ENCODE peak calls at places on chromosome 2, in five cellular contexts. H is PC-3, V is IMR-90, E is ovary, U is body of pancreas. S is an unnamed sample.

GRCh38 chr2:1091895-1092585 is 141.4 kb downstream of the SNTG2 start:
- DNase-seq in U (no peak), H (peak; percentile 14), V (peak; percentile 25), E (no peak), S (no peak)

GRCh38 chr2:27885656-27886055 is 4.5 kb downstream of the RBKS start:
- DNase-seq in E (no peak), U (no peak), H (no peak), V (no peak), S (no peak)

GRCh38 chr2:53724511-53724910 is 43.1 kb upstream of the CHAC2 start:
- DNase-seq in H (no peak), E (no peak), V (peak; percentile 41), U (no peak), S (no peak)

GRCh38 chr2:156206355-156206754 is 126.2 kb downstream of the NR4A2 start:
- DNase-seq in U (no peak), H (no peak), V (no peak), E (no peak), S (no peak)

GRCh38 chr2:207352978-207353377 is 176.8 kb upstream of the CREB1 start:
- DNase-seq in H (no peak), V (peak; percentile 20), E (no peak), U (no peak), S (no peak)

GRCh38 chr2:158586491-158586890 is 129.7 kb downstream of the PKP4 start:
- DNase-seq in V (peak; percentile 95), H (peak; percentile 83), E (no peak), U (no peak), S (no peak)

GRCh38 chr2:27591745-27592144 is 8.9 kb downstream of the ZNF512 start:
- DNase-seq in V (peak; percentile 43), H (no peak), E (no peak), U (no peak), S (no peak)

GRCh38 chr2:174951746-174952145 is 53.4 kb downstream of the CHN1 start:
- DNase-seq in U (no peak), V (peak; percentile 87), H (peak; percentile 62), E (no peak), S (no peak)

GRCh38 chr2:71927757-71928715 is 219.6 kb downstream of the CYP26B1 start:
- DNase-seq in E (no peak), H (peak; percentile 35), V (no peak), U (no peak), S (peak; percentile 16)

GRCh38 chr2:64284751-64285150 is 140.5 kb upstream of the PELI1 start:
- DNase-seq in U (no peak), V (no peak), E (no peak), H (no peak), S (no peak)

GRCh38 chr2:196168181-196168580 is 3.2 kb downstream of the STK17B start:
- DNase-seq in U (no peak), V (peak; percentile 68), E (no peak), H (peak; percentile 82), S (no peak)

GRCh38 chr2:20198001-20198400 is 26.9 kb downstream of the SDC1 start:
- DNase-seq in H (no peak), E (no peak), U (peak; percentile 70), V (no peak), S (peak; percentile 91)

GRCh38 chr2:82796132-82796531 is 1662.9 kb downstream of the SUCLG1 start:
- DNase-seq in E (no peak), H (peak; percentile 68), V (no peak), U (no peak), S (no peak)

GRCh38 chr2:199946196-199946595 is 9.1 kb downstream of the TYW5 start:
- DNase-seq in H (no peak), U (no peak), E (no peak), V (no peak), S (no peak)

GRCh38 chr2:60565472-60565871 is 12.0 kb upstream of the BCL11A start:
- DNase-seq in U (peak; percentile 27), E (peak; percentile 12), V (peak; percentile 28), H (peak; percentile 65), S (no peak)

GRCh38 chr2:189083088-189083487 is 96.5 kb downstream of the COL5A2 start:
- DNase-seq in H (no peak), E (no peak), U (no peak), V (no peak), S (no peak)

GRCh38 chr2:7706791-7707190 is 789.6 kb downstream of the RNF144A start:
- DNase-seq in E (no peak), H (peak; percentile 43), V (no peak), U (no peak), S (no peak)

GRCh38 chr2:47354013-47354816 is 48.7 kb upstream of the MSH2 start:
- DNase-seq in E (no peak), U (no peak), V (peak; percentile 37), H (peak; percentile 85), S (no peak)

GRCh38 chr2:66446178-66446860 is 11.4 kb downstream of the MEIS1 start:
- DNase-seq in U (peak; percentile 73), E (peak; percentile 46), V (no peak), H (no peak), S (no peak)

GRCh38 chr2:9050122-9050809 is 46.8 kb upstream of the MBOAT2 start:
- DNase-seq in U (no peak), V (no peak), E (no peak), H (no peak), S (no peak)

GRCh38 chr2:30355306-30355705 is 91.7 kb upstream of the LCLAT1 start:
- DNase-seq in U (no peak), H (no peak), V (no peak), E (no peak), S (no peak)

GRCh38 chr2:218260742-218261423 is at the start of gene GPBAR1:
- DNase-seq in V (no peak), U (peak; percentile 62), H (no peak), E (peak; percentile 32), S (no peak)
- TF ChIP-seq CTCF in V (no peak), U (no peak), H (no peak), E (no peak), S (no peak)

GRCh38 chr2:232418466-232419244 is 12.0 kb downstream of the ALPG start:
- DNase-seq in U (no peak), V (no peak), H (peak; percentile 27), E (no peak), S (no peak)

GRCh38 chr2:232419245-232420072 is 12.8 kb downstream of the ALPG start:
- DNase-seq in E (no peak), V (no peak), H (no peak), U (no peak), S (no peak)

GRCh38 chr2:232420463-232421188 is 14.0 kb downstream of the ALPG start:
- DNase-seq in E (no peak), H (peak; percentile 54), V (no peak), U (peak; percentile 49), S (no peak)

GRCh38 chr2:232421189-232421785 is 14.6 kb downstream of the ALPG start:
- DNase-seq in U (no peak), H (no peak), V (no peak), E (no peak), S (no peak)

GRCh38 chr2:232420073-232420454 is 13.4 kb downstream of the ALPG start:
- DNase-seq in E (no peak), H (no peak), V (no peak), U (no peak), S (no peak)
- H3K27me3 ChIP-seq in E (no peaks in the 10 kb centered on the region), H (peaks cover 24% of the 10 kb centered on the region), V (peaks cover 82% of the 10 kb centered on the region), U (no peaks in the 10 kb centered on the region), S (peaks cover 14% of the 10 kb centered on the region)

DNA sequence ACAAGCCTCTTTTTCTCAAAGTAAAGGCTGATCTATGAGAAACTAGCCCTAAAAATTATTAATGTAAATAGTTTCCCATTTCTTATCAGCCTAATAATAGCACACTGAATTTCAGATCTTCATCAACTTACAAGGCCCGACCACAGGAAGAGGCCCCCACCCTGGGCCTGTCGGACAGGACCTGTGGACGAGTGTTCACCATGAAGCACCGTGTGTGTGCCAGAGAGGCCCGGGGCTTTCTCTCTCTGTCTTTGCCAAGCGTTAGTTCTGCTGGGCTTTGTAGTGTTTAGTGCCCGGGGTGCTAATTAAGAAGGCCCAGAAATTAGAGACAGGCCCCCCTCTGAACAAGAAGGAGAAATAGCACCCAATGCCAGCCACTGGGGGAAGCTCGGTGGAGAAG is 265.7 kb downstream of the TWIST2 start:
- DNase-seq in E (no peak), U (no peak), V (no peak), H (no peak), S (no peak)
- H3K27ac ChIP-seq in E (peak overlapping the region; percentile 70), U (no peak overlapping the region), V (no peak overlapping the region), H (no peak overlapping the region), S (no peak overlapping the region)

DNA sequence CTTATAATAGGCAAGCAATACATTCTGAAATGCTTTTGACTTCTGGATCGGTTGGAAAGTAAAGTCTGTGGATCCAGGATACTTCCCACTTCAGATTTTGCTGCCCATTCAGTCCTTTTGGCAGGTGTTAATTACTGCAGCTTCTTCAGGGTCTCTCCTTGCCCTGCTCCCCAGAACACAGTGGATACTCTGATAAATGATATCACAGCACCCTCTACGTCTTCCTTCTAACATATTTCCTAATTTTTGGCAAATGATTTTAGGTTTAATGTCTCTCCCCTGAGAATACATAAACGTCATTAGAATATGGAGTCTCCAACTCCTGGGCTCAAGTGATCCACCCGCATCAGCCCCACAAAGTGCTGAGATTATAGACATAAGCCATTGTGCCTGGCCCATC is 249.8 kb downstream of the NYAP2 start:
- DNase-seq in E (no peak), H (no peak), V (no peak), U (no peak), S (no peak)
- TF ChIP-seq CTCF in E (no peak), H (no peak), V (no peak), U (no peak), S (no peak)

GRCh38 chr2:2686228-2686627 is 355.2 kb upstream of the MYT1L start:
- DNase-seq in V (no peak), H (no peak), E (no peak), U (no peak), S (no peak)

GRCh38 chr2:2681611-2682295 is 350.7 kb upstream of the MYT1L start:
- DNase-seq in E (no peak), V (no peak), H (no peak), U (no peak), S (no peak)

GRCh38 chr2:2683581-2683980 is 352.5 kb upstream of the MYT1L start:
- DNase-seq in V (no peak), U (no peak), H (no peak), E (no peak), S (no peak)

GRCh38 chr2:2682700-2683342 is 351.7 kb upstream of the MYT1L start:
- DNase-seq in H (no peak), U (no peak), V (no peak), E (no peak), S (no peak)

GRCh38 chr2:2681085-2681484 is 350.0 kb upstream of the MYT1L start:
- DNase-seq in V (no peak), E (no peak), H (no peak), U (no peak), S (no peak)
- H3K27me3 ChIP-seq in V (no peaks in the 10 kb centered on the region), E (no peaks in the 10 kb centered on the region), H (peaks cover 61% of the 10 kb centered on the region), U (no peaks in the 10 kb centered on the region), S (peaks cover 3% of the 10 kb centered on the region)

DNA sequence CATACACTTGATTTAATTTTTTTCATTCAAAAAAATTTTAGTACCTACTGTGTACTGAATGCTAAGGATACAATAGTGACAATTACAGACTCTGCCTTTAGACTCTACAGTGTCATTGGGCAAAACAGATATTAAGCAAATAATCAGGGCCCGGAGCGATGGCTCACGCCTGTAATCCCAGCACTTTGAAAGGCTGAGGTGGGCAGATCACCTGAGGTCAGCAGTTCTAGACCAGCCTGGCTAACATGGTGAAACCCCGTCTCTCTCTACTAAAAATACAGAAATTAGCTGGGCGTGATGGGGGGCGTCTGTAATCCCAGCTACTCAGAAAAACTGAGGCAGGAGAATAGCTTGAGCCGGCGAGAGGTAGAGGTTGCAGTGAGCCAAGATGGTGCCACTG is 1.4 kb downstream of the UBXN2A start:
- DNase-seq in E (no peak), H (no peak), U (no peak), V (no peak), S (no peak)
- H3K27ac ChIP-seq in E (no peak overlapping the region), H (no peak overlapping the region), U (peak overlapping the region; percentile 88), V (no peak overlapping the region), S (no peak overlapping the region)

GRCh38 chr2:117855886-117856285 is 41.4 kb downstream of the DDX18 start:
- DNase-seq in E (no peak), V (no peak), U (no peak), H (peak; percentile 7), S (no peak)
- TF ChIP-seq CTCF in E (no peak), V (no peak), U (no peak), H (no peak), S (no peak)

S was measured in lung.